ENCODE peak calls at places on chromosomes 5 and 9, in nine cellular contexts. One of them, this sample, is unnamed.

GRCh38 chr9:128121924-128122808 is 5.4 kb downstream of the PTGES2 start:
- DNase-seq in H1: no peak
- DNase-seq in transverse colon: no peak
- DNase-seq in Peyer's patch: no peak
- DNase-seq in HCT116: no peak
- DNase-seq in esophagus squamous epithelium: no peak
- DNase-seq in stomach: peak; percentile 22
- DNase-seq in heart left ventricle: peak; percentile 20
- DNase-seq in lower leg skin: no peak
- DNase-seq in this sample: no peak

GRCh38 chr5:53512539-53512938 is 32.1 kb downstream of the FST start:
- DNase-seq in esophagus squamous epithelium: no peak
- DNase-seq in H1: no peak
- DNase-seq in heart left ventricle: no peak
- DNase-seq in transverse colon: no peak
- DNase-seq in lower leg skin: no peak
- DNase-seq in HCT116: no peak
- DNase-seq in stomach: no peak
- DNase-seq in Peyer's patch: no peak
- DNase-seq in this sample: no peak

GRCh38 chr5:45057564-45057963 is 248.8 kb downstream of the MRPS30 start:
- DNase-seq in esophagus squamous epithelium: no peak
- DNase-seq in lower leg skin: no peak
- DNase-seq in transverse colon: no peak
- DNase-seq in Peyer's patch: no peak
- DNase-seq in stomach: no peak
- DNase-seq in H1: no peak
- DNase-seq in heart left ventricle: no peak
- DNase-seq in HCT116: no peak
- DNase-seq in this sample: no peak

GRCh38 chr5:122183795-122184185 is 54.4 kb downstream of the ZNF474 start:
- DNase-seq in heart left ventricle: no peak
- DNase-seq in lower leg skin: no peak
- DNase-seq in Peyer's patch: no peak
- DNase-seq in esophagus squamous epithelium: no peak
- DNase-seq in H1: no peak
- DNase-seq in stomach: no peak
- DNase-seq in HCT116: no peak
- DNase-seq in transverse colon: no peak
- DNase-seq in this sample: no peak

GRCh38 chr5:73189816-73190451 is 16.9 kb downstream of the TMEM174 start:
- DNase-seq in Peyer's patch: no peak
- DNase-seq in lower leg skin: no peak
- DNase-seq in HCT116: no peak
- DNase-seq in esophagus squamous epithelium: no peak
- DNase-seq in transverse colon: peak; percentile 40
- DNase-seq in heart left ventricle: no peak
- DNase-seq in H1: no peak
- DNase-seq in stomach: no peak
- DNase-seq in this sample: no peak

GRCh38 chr9:108664309-108665255 is 191.2 kb downstream of the ACTL7B start:
- DNase-seq in heart left ventricle: no peak
- DNase-seq in Peyer's patch: no peak
- DNase-seq in lower leg skin: no peak
- DNase-seq in esophagus squamous epithelium: no peak
- DNase-seq in H1: no peak
- DNase-seq in stomach: no peak
- DNase-seq in transverse colon: peak; percentile 8
- DNase-seq in HCT116: no peak
- DNase-seq in this sample: no peak

GRCh38 chr5:75017971-75018370 is 34.4 kb downstream of the GCNT4 start:
- DNase-seq in heart left ventricle: no peak
- DNase-seq in lower leg skin: no peak
- DNase-seq in Peyer's patch: no peak
- DNase-seq in H1: no peak
- DNase-seq in transverse colon: no peak
- DNase-seq in HCT116: no peak
- DNase-seq in esophagus squamous epithelium: no peak
- DNase-seq in stomach: no peak
- DNase-seq in this sample: no peak

GRCh38 chr5:82272957-82273356 is 5.2 kb downstream of the RPS23 start:
- DNase-seq in transverse colon: no peak
- DNase-seq in esophagus squamous epithelium: no peak
- DNase-seq in HCT116: no peak
- DNase-seq in lower leg skin: no peak
- DNase-seq in stomach: no peak
- DNase-seq in heart left ventricle: no peak
- DNase-seq in Peyer's patch: no peak
- DNase-seq in H1: no peak
- DNase-seq in this sample: peak; percentile 44

GRCh38 chr5:91049800-91050199 is 333.3 kb downstream of the ARRDC3 start:
- DNase-seq in Peyer's patch: no peak
- DNase-seq in H1: no peak
- DNase-seq in stomach: no peak
- DNase-seq in heart left ventricle: no peak
- DNase-seq in lower leg skin: no peak
- DNase-seq in HCT116: no peak
- DNase-seq in esophagus squamous epithelium: no peak
- DNase-seq in transverse colon: no peak
- DNase-seq in this sample: no peak

GRCh38 chr9:7336356-7337075 is 463.1 kb downstream of the DMAC1 start:
- DNase-seq in Peyer's patch: no peak
- DNase-seq in stomach: no peak
- DNase-seq in esophagus squamous epithelium: no peak
- DNase-seq in HCT116: no peak
- DNase-seq in lower leg skin: no peak
- DNase-seq in heart left ventricle: peak; percentile 59
- DNase-seq in transverse colon: no peak
- DNase-seq in H1: no peak
- DNase-seq in this sample: peak; percentile 11

GRCh38 chr9:92771309-92771708 is 6.7 kb upstream of the BICD2 start:
- DNase-seq in H1: no peak
- DNase-seq in Peyer's patch: no peak
- DNase-seq in esophagus squamous epithelium: no peak
- DNase-seq in heart left ventricle: no peak
- DNase-seq in HCT116: no peak
- DNase-seq in transverse colon: no peak
- DNase-seq in stomach: no peak
- DNase-seq in lower leg skin: no peak
- DNase-seq in this sample: no peak

DNA sequence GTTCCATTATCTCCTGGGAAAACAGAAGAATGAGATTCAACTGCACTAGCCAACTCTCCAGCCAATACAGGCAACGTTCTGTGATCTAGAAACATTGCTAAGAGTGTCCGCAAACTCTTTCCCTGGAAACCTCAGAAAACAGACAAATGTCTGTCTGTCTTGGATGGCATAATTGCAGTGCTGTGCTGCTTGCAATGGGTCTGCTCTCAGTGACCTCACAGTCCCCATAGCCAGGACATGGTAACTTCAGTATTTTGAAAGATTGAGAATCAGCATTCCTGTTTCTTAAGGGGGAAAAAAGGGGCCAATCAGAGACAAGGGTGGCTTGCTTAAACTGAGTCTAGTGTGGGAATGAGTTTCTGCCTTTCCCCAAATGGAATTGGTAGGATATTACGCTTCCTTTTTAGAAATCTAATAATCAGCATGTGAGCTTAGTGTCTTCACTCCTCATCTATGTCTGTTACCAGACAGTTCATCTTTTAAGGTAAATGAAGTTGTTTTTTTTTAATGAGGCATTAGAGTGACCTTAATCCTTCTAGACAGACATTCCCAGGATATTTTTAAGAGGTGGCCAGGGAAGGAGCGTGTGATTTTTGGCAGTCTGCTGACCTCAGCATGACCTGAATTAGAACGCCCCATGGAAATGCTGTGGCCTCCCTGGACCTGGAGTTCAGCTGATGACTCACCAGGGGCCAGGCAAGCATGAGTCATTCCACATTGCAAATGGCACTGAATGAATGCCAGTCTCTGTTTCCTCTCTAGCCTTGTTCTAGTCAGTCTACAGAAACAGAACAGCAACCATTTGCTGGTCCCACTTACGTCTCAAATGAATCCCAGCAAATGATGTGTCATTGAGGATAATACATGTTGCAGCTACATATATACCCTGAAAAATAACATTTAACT is 210.2 kb upstream of the ACTBL2 start:
- DNase-seq in transverse colon: peak; percentile 14
- DNase-seq in stomach: peak; percentile 56
- DNase-seq in H1: peak; percentile 33
- DNase-seq in heart left ventricle: peak; percentile 80
- DNase-seq in HCT116: peak; percentile 94
- DNase-seq in Peyer's patch: no peak
- DNase-seq in lower leg skin: peak; percentile 69
- DNase-seq in esophagus squamous epithelium: no peak
- DNase-seq in this sample: peak; percentile 79
- H3K4me3 ChIP-seq in transverse colon: no peak overlapping the region
- H3K4me3 ChIP-seq in stomach: no peak overlapping the region
- H3K4me3 ChIP-seq in H1: no peak overlapping the region
- H3K4me3 ChIP-seq in heart left ventricle: no peak overlapping the region
- H3K4me3 ChIP-seq in HCT116: peak overlapping the region; percentile 49
- H3K4me3 ChIP-seq in Peyer's patch: no peak overlapping the region
- H3K4me3 ChIP-seq in lower leg skin: no peak overlapping the region
- H3K4me3 ChIP-seq in esophagus squamous epithelium: no peak overlapping the region
- H3K4me3 ChIP-seq in this sample: no peak overlapping the region

GRCh38 chr5:112216140-112216539 is 202.9 kb downstream of the EPB41L4A start:
- DNase-seq in HCT116: no peak
- DNase-seq in esophagus squamous epithelium: no peak
- DNase-seq in lower leg skin: no peak
- DNase-seq in transverse colon: no peak
- DNase-seq in Peyer's patch: no peak
- DNase-seq in heart left ventricle: no peak
- DNase-seq in stomach: no peak
- DNase-seq in H1: no peak
- DNase-seq in this sample: no peak
- TF ChIP-seq POLR2A in HCT116: no peak
- TF ChIP-seq POLR2A in esophagus squamous epithelium: no peak
- TF ChIP-seq POLR2A in lower leg skin: no peak
- TF ChIP-seq POLR2A in transverse colon: no peak
- TF ChIP-seq POLR2A in Peyer's patch: no peak
- TF ChIP-seq POLR2A in heart left ventricle: no peak
- TF ChIP-seq POLR2A in stomach: no peak
- TF ChIP-seq POLR2A in H1: no peak
- TF ChIP-seq POLR2A in this sample: no peak

DNA sequence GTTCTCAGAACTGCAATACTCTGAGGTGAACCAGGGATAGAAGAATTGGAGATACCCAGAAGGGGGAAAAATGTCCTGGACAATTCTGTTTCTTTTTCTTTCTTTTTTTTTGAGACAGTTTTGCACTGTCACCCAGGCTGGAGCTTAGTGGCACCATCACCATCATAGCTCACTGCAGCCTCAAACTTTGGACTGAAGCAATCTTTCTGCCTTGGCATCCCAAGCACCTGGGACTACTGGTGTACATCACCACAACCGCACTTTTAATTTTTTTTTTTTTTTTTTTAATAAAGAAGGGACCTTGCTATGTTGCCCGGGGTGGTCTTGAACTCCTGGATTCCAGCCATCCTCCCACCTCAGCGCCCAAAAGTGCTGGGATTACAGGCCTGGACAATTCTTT is 1.9 kb downstream of the EMB start:
- DNase-seq in lower leg skin: no peak
- DNase-seq in HCT116: no peak
- DNase-seq in esophagus squamous epithelium: no peak
- DNase-seq in H1: no peak
- DNase-seq in stomach: no peak
- DNase-seq in transverse colon: no peak
- DNase-seq in Peyer's patch: no peak
- DNase-seq in heart left ventricle: no peak
- DNase-seq in this sample: no peak
- H3K4me3 ChIP-seq in lower leg skin: no peak overlapping the region
- H3K4me3 ChIP-seq in HCT116: no peak overlapping the region
- H3K4me3 ChIP-seq in esophagus squamous epithelium: no peak overlapping the region
- H3K4me3 ChIP-seq in H1: no peak overlapping the region
- H3K4me3 ChIP-seq in stomach: no peak overlapping the region
- H3K4me3 ChIP-seq in transverse colon: no peak overlapping the region
- H3K4me3 ChIP-seq in Peyer's patch: no peak overlapping the region
- H3K4me3 ChIP-seq in heart left ventricle: no peak overlapping the region
- H3K4me3 ChIP-seq in this sample: no peak overlapping the region

DNA sequence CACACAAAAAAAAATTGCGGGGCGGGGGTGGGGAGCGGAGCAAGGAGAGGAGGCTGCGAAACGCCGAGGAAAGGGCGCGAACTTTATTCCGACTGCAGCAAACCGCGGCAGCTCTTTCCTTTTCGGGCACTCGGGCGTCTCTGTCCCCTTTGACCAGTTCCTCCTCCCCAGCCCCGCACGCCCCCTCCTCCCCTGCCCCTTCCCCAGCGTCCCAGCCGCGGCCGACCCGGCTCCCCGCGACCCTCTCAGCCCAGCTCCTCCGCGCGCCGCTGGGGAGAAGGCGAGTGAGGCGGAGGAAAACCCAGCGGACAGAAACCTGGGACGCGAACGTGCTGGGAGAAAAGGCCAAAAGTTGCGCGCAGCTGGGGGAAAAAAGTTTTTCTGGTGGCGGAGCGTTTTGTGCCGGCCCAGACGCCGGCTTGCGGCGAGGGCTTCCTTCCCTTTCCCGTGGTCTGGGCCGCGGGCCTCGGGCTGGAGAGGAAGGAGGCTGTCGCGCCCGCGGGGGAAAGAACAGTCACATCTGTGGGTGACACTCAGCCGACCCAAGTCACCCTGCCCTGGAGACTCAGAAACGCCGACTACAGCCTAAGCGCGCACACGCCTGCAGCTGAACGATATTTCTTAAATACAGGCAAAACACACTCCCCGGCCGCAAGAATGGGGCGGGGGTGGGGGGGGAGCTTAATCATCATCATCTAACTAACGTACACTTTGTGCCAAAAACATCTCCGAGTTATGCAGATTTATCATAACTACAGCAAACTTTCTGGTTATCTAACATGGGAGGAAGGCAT is 1.1 kb upstream of the BNC2 start:
- DNase-seq in HCT116: no peak
- DNase-seq in transverse colon: peak; percentile 44
- DNase-seq in heart left ventricle: peak; percentile 63
- DNase-seq in esophagus squamous epithelium: no peak
- DNase-seq in lower leg skin: peak; percentile 58
- DNase-seq in Peyer's patch: no peak
- DNase-seq in stomach: peak; percentile 35
- DNase-seq in H1: no peak
- DNase-seq in this sample: peak; percentile 35
- TF ChIP-seq POLR2A in HCT116: no peak
- TF ChIP-seq POLR2A in transverse colon: no peak
- TF ChIP-seq POLR2A in heart left ventricle: no peak
- TF ChIP-seq POLR2A in esophagus squamous epithelium: no peak
- TF ChIP-seq POLR2A in lower leg skin: no peak
- TF ChIP-seq POLR2A in Peyer's patch: no peak
- TF ChIP-seq POLR2A in stomach: no peak
- TF ChIP-seq POLR2A in H1: no peak
- TF ChIP-seq POLR2A in this sample: peak; percentile 27